ENCODE peak calls at places on chromosomes 7 and 10, in six cellular contexts. M is breast epithelium, B is body of pancreas, J is suprapubic skin, R is Peyer's patch, D is A549. Y is an unnamed sample.
A peak's percentile ranks its signal among the peaks of the same experiment; 100 is the strongest.

GRCh38 chr10:47408606-47409005 is 24.5 kb upstream of the ZNF488 start:
- DNase-seq in R (no peak), M (no peak), B (no peak), D (no peak), J (no peak), Y (no peak)

GRCh38 chr10:59926086-59926485 is 19.7 kb upstream of the CCDC6 start:
- DNase-seq in R (no peak), B (no peak), D (no peak), J (no peak), M (no peak), Y (peak; percentile 30)

GRCh38 chr7:22344655-22345054 is 12.3 kb downstream of the RAPGEF5 start:
- DNase-seq in M (no peak), R (no peak), B (no peak), J (no peak), D (no peak), Y (no peak)

GRCh38 chr7:131238260-131238940 is 89.3 kb upstream of the MKLN1 start:
- DNase-seq in J (no peak), B (no peak), D (peak; percentile 41), R (no peak), M (no peak), Y (no peak)

GRCh38 chr10:21396889-21397288 is 128.6 kb downstream of the SKIDA1 start:
- DNase-seq in D (no peak), B (no peak), R (no peak), J (no peak), M (no peak), Y (no peak)

GRCh38 chr7:100137851-100138760 is 10.6 kb upstream of the LAMTOR4 start:
- DNase-seq in B (no peak), M (no peak), J (no peak), R (no peak), D (no peak), Y (no peak)

GRCh38 chr7:149422914-149423285 is 38.0 kb downstream of the ZNF777 start:
- DNase-seq in M (no peak), B (peak; percentile 46), J (no peak), D (no peak), R (peak; percentile 50), Y (peak; percentile 37)

GRCh38 chr7:44107116-44107960 is 3.2 kb downstream of the AEBP1 start:
- DNase-seq in R (no peak), B (no peak), M (no peak), J (no peak), D (no peak), Y (no peak)

GRCh38 chr10:34163075-34163905 is 651.8 kb downstream of the PARD3 start:
- DNase-seq in M (no peak), B (no peak), R (no peak), J (no peak), D (no peak), Y (no peak)

GRCh38 chr7:87028636-87029035 is 30.8 kb downstream of the ELAPOR2 start:
- DNase-seq in D (no peak), J (no peak), M (no peak), B (no peak), R (no peak), Y (no peak)

GRCh38 chr10:44975487-44976331 is 2.9 kb downstream of the DEPP1 start:
- DNase-seq in D (no peak), J (peak; percentile 73), M (peak; percentile 76), R (no peak), B (peak; percentile 87), Y (peak; percentile 51)

GRCh38 chr10:131625041-131625440 is 275.8 kb upstream of the PPP2R2D start:
- DNase-seq in M (no peak), J (no peak), B (no peak), R (no peak), D (no peak), Y (no peak)

GRCh38 chr7:46206474-46207060 is 285.5 kb upstream of the IGFBP3 start:
- DNase-seq in R (no peak), M (no peak), B (no peak), D (no peak), J (no peak), Y (no peak)

GRCh38 chr10:65213170-65213569 is 1692.0 kb downstream of the REEP3 start:
- DNase-seq in B (no peak), M (no peak), D (no peak), R (no peak), J (no peak), Y (no peak)

GRCh38 chr10:7300327-7300726 is 110.5 kb downstream of the SFMBT2 start:
- DNase-seq in D (no peak), R (no peak), M (no peak), B (no peak), J (no peak), Y (no peak)

GRCh38 chr7:124459101-124460052 is 306.2 kb downstream of the GPR37 start:
- DNase-seq in M (no peak), B (no peak), D (no peak), J (no peak), R (no peak), Y (no peak)

GRCh38 chr7:141706394-141707064 is 1.6 kb upstream of the WEE2 start:
- DNase-seq in M (no peak), J (no peak), B (no peak), D (no peak), R (no peak), Y (no peak)

GRCh38 chr10:97648557-97649404 is 8.3 kb downstream of the PI4K2A start:
- DNase-seq in J (no peak), M (no peak), D (peak; percentile 86), R (peak; percentile 28), B (no peak), Y (no peak)

GRCh38 chr7:2093841-2094220 is 138.9 kb downstream of the MAD1L1 start:
- DNase-seq in M (no peak), R (no peak), B (no peak), D (no peak), J (no peak), Y (no peak)

GRCh38 chr7:93006480-93007095 is 111.2 kb downstream of the SAMD9 start:
- DNase-seq in M (no peak), D (no peak), B (no peak), J (no peak), R (no peak), Y (no peak)

GRCh38 chr7:53437336-53437735 is 401.9 kb downstream of the POM121L12 start:
- DNase-seq in D (no peak), B (no peak), R (no peak), J (no peak), M (no peak), Y (no peak)

GRCh38 chr7:16579216-16579615 is 52.6 kb downstream of the LRRC72 start:
- DNase-seq in B (no peak), M (no peak), R (no peak), D (no peak), J (no peak), Y (no peak)

GRCh38 chr7:78226059-78226658 is 427.6 kb downstream of the PHTF2 start:
- DNase-seq in B (peak; percentile 51), J (no peak), R (no peak), D (peak; percentile 15), M (no peak), Y (peak; percentile 51)

GRCh38 chr10:132592790-132593788 is 55.5 kb downstream of the INPP5A start:
- DNase-seq in R (peak; percentile 55), D (no peak), M (no peak), J (no peak), B (peak; percentile 33), Y (peak; percentile 61)

GRCh38 chr10:29144126-29144525 is 144.7 kb upstream of the LYZL1 start:
- DNase-seq in B (no peak), M (no peak), R (no peak), D (no peak), J (no peak), Y (no peak)

GRCh38 chr7:42096681-42097637 is 140.1 kb downstream of the GLI3 start:
- DNase-seq in B (peak; percentile 30), R (no peak), D (no peak), J (no peak), M (no peak), Y (no peak)

GRCh38 chr7:24609570-24609969 is 36.3 kb downstream of the PALS2 start:
- DNase-seq in B (no peak), R (no peak), D (no peak), M (no peak), J (no peak), Y (no peak)
- TF ChIP-seq POLR2A in B (no peak), R (no peak), D (no peak), M (no peak), J (no peak), Y (no peak)

GRCh38 chr10:13707156-13707881 is 120.6 kb downstream of the PRPF18 start:
- DNase-seq in J (peak; percentile 78), R (no peak), D (peak; percentile 61), M (peak; percentile 65), B (peak; percentile 82), Y (peak; percentile 75)
- TF ChIP-seq POLR2A in J (no peak), R (no peak), D (peak; percentile 34), M (no peak), B (peak; percentile 79), Y (no peak)

DNA sequence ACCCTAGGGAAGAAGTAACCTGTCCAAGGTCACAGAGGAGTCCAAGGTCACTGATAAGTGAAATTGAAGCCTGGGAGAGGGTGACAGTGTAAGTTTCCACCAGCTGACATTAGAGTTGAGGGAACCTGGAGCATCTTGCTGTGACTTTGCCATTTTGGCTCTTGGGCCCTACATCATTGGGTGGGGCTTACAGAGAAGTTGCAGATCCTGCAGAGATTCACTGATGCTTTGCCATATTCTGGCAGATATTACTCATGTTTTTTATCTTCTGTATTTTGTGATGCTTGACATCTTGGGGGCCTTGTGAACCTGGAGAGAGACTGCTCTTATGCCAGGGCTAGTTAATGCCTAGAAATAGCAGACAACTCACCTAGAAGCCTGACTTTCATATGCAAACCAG is 36.5 kb downstream of the SMKR1 start:
- DNase-seq in M (no peak), J (no peak), D (no peak), R (no peak), B (no peak), Y (no peak)
- TF ChIP-seq POLR2A in M (no peak), J (no peak), D (no peak), R (no peak), B (no peak), Y (no peak)

GRCh38 chr10:99661370-99661749 is 2.1 kb downstream of the ENTPD7 start:
- DNase-seq in D (peak; percentile 37), M (no peak), R (no peak), B (no peak), J (no peak), Y (no peak)

GRCh38 chr10:99665304-99665703 is 6.0 kb downstream of the ENTPD7 start:
- DNase-seq in J (no peak), R (no peak), B (no peak), M (no peak), D (no peak), Y (no peak)

GRCh38 chr10:99672884-99673283 is 13.6 kb downstream of the ENTPD7 start:
- DNase-seq in M (no peak), B (no peak), J (no peak), D (no peak), R (no peak), Y (no peak)

DNA sequence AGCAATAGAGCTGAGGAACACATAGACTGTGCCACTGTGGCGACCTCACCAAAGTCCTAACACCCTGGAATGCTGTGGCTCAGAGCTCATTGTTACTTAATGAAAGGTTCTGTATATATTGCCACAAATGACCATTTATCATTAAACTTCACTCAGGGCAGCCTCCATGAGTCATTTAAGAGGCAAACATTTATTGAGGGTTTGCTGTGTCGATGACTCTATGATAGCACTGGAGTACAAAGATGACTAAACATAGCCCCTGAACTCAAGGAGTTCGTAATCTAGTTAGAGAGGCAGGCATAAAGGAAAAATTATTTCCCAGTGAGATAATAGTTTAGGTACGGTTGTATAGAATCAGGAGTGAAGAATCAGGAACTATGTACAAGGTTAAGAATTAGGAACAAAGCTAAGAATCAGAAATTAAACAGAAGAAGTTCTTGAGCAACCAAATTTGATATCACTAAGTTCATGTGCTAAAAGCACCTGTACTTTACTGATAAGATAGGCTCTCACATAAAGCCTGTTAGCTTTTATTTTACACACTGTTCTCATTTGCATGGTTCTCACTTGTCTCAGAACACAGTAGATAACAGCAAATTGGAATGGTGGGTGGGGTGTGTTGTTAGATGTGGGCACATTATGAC is 7.9 kb downstream of the ENTPD7 start:
- DNase-seq in R (no peak), D (peak; percentile 36), J (no peak), M (no peak), B (peak; percentile 20), Y (no peak)
- TF ChIP-seq POLR2A in R (no peak), D (no peak), J (no peak), M (no peak), B (no peak), Y (no peak)

Y was measured in transverse colon.